ENCODE peak calls at places on chromosomes 11 and 22, in seven cellular contexts. One of them, this sample, is unnamed.
A peak's percentile ranks its signal among the peaks of the same experiment; 100 is the strongest.

GRCh38 chr11:16217631-16218030 is 138.7 kb downstream of the SOX6 start:
- DNase-seq in HepG2: no peak
- DNase-seq in HCT116: no peak
- DNase-seq in GM12878: no peak
- DNase-seq in NT2/D1: no peak
- DNase-seq in K562: no peak
- DNase-seq in H1: no peak
- DNase-seq in this sample: no peak

GRCh38 chr11:69382131-69383128 is 88.5 kb downstream of the MYEOV start:
- DNase-seq in HepG2: no peak
- DNase-seq in HCT116: peak; percentile 70
- DNase-seq in GM12878: peak; percentile 36
- DNase-seq in NT2/D1: no peak
- DNase-seq in K562: peak; percentile 98
- DNase-seq in H1: peak; percentile 63
- DNase-seq in this sample: peak; percentile 6

GRCh38 chr22:43110444-43110926 is at the start of gene BIK:
- DNase-seq in HepG2: peak; percentile 51
- DNase-seq in HCT116: no peak
- DNase-seq in GM12878: no peak
- DNase-seq in NT2/D1: peak; percentile 50
- DNase-seq in K562: peak; percentile 71
- DNase-seq in H1: no peak
- DNase-seq in this sample: peak; percentile 74

GRCh38 chr11:82733444-82734119 is at the start of gene FAM181B:
- DNase-seq in HepG2: no peak
- DNase-seq in HCT116: no peak
- DNase-seq in GM12878: no peak
- DNase-seq in NT2/D1: peak; percentile 70
- DNase-seq in K562: peak; percentile 49
- DNase-seq in H1: peak; percentile 85
- DNase-seq in this sample: peak; percentile 89

GRCh38 chr22:47778160-47778658 is 1015.8 kb downstream of the TBC1D22A start:
- DNase-seq in HepG2: no peak
- DNase-seq in HCT116: no peak
- DNase-seq in GM12878: no peak
- DNase-seq in NT2/D1: no peak
- DNase-seq in K562: no peak
- DNase-seq in H1: no peak
- DNase-seq in this sample: no peak

GRCh38 chr22:33299245-33299956 is 241.2 kb upstream of the SYN3 start:
- DNase-seq in HepG2: no peak
- DNase-seq in HCT116: no peak
- DNase-seq in GM12878: peak; percentile 95
- DNase-seq in NT2/D1: no peak
- DNase-seq in K562: no peak
- DNase-seq in H1: no peak
- DNase-seq in this sample: no peak

GRCh38 chr11:83033972-83034672 is 37.6 kb downstream of the RAB30 start:
- DNase-seq in HepG2: no peak
- DNase-seq in HCT116: no peak
- DNase-seq in GM12878: no peak
- DNase-seq in NT2/D1: no peak
- DNase-seq in K562: no peak
- DNase-seq in H1: no peak
- DNase-seq in this sample: peak; percentile 69

GRCh38 chr11:66547662-66548009 is 933 bp downstream of the ACTN3 start:
- DNase-seq in HepG2: no peak
- DNase-seq in HCT116: no peak
- DNase-seq in GM12878: no peak
- DNase-seq in NT2/D1: no peak
- DNase-seq in K562: no peak
- DNase-seq in H1: no peak
- DNase-seq in this sample: no peak

GRCh38 chr11:71425851-71426250 is 22.3 kb downstream of the DHCR7 start:
- DNase-seq in HepG2: no peak
- DNase-seq in HCT116: no peak
- DNase-seq in GM12878: no peak
- DNase-seq in NT2/D1: no peak
- DNase-seq in K562: no peak
- DNase-seq in H1: no peak
- DNase-seq in this sample: no peak

GRCh38 chr11:67732045-67732787 is 57.8 kb upstream of the ALDH3B2 start:
- DNase-seq in HepG2: no peak
- DNase-seq in HCT116: peak; percentile 4
- DNase-seq in GM12878: no peak
- DNase-seq in NT2/D1: no peak
- DNase-seq in K562: peak; percentile 37
- DNase-seq in H1: peak; percentile 68
- DNase-seq in this sample: peak; percentile 88

GRCh38 chr11:74033046-74033445 is 24.2 kb upstream of the UCP3 start:
- DNase-seq in HepG2: no peak
- DNase-seq in HCT116: no peak
- DNase-seq in GM12878: no peak
- DNase-seq in NT2/D1: no peak
- DNase-seq in K562: no peak
- DNase-seq in H1: no peak
- DNase-seq in this sample: no peak

GRCh38 chr11:2461253-2462091 is 16.7 kb downstream of the KCNQ1 start:
- DNase-seq in HepG2: no peak
- DNase-seq in HCT116: no peak
- DNase-seq in GM12878: no peak
- DNase-seq in NT2/D1: no peak
- DNase-seq in K562: no peak
- DNase-seq in H1: no peak
- DNase-seq in this sample: peak; percentile 83

GRCh38 chr11:64874308-64874707 is 4.1 kb downstream of the EHD1 start:
- DNase-seq in HepG2: no peak
- DNase-seq in HCT116: no peak
- DNase-seq in GM12878: no peak
- DNase-seq in NT2/D1: no peak
- DNase-seq in K562: no peak
- DNase-seq in H1: no peak
- DNase-seq in this sample: no peak

GRCh38 chr11:88655163-88655562 is 317.6 kb upstream of the CTSC start:
- DNase-seq in HepG2: no peak
- DNase-seq in HCT116: no peak
- DNase-seq in GM12878: no peak
- DNase-seq in NT2/D1: no peak
- DNase-seq in K562: no peak
- DNase-seq in H1: no peak
- DNase-seq in this sample: no peak

GRCh38 chr11:125593113-125593761 is 585 bp downstream of the STT3A start:
- DNase-seq in HepG2: peak; percentile 60
- DNase-seq in HCT116: peak; percentile 16
- DNase-seq in GM12878: no peak
- DNase-seq in NT2/D1: no peak
- DNase-seq in K562: peak; percentile 64
- DNase-seq in H1: no peak
- DNase-seq in this sample: no peak

GRCh38 chr11:61871158-61871597 is 20.2 kb downstream of the FADS3 start:
- DNase-seq in HepG2: peak; percentile 64
- DNase-seq in HCT116: peak; percentile 43
- DNase-seq in GM12878: no peak
- DNase-seq in NT2/D1: peak; percentile 78
- DNase-seq in K562: peak; percentile 88
- DNase-seq in H1: peak; percentile 94
- DNase-seq in this sample: peak; percentile 94

DNA sequence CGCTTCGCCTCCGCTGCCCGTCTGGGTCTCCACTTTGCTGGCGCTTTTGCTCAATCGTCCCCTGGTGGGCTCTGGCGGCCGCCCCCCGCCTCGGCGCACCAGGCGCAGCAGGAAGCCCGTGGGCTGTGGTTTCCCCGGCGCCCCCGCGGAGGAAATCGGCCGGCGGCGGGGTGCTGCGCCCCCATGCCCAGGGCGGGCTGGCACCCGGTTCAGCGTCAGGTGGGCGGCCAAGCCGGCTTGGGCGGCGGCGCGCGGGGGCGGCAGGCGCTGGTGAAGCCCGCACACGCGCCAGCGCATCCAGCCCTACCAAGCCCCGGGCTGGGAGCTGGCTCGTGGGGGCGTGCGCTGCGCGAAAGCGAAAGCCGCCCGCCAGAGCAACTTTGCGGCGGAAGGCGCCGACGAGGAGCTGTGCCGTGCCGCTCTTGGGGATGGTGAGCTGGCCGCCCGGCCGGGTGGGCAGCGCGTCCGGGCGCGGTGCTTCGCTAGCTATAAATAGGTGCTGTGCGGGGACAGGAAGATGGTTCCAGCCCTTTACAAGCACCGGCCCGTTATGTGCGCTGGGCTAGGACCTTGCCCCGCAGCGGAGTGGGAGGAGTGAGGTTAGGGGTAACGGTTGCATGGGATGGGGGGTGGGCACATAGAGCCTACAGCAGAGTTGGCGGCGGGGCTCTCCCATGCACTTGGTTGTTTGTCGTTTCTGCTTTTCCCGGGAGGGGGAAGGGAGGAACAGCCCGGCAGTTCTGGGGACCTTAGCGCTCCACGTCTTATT is 25.0 kb upstream of the SUSD2 start:
- DNase-seq in HepG2: no peak
- DNase-seq in HCT116: no peak
- DNase-seq in GM12878: no peak
- DNase-seq in NT2/D1: no peak
- DNase-seq in K562: peak; percentile 16
- DNase-seq in H1: peak; percentile 54
- DNase-seq in this sample: peak; percentile 82
- TF ChIP-seq YY1 in HepG2: no peak
- TF ChIP-seq YY1 in HCT116: no peak
- TF ChIP-seq YY1 in GM12878: no peak
- TF ChIP-seq YY1 in NT2/D1: no peak
- TF ChIP-seq YY1 in K562: no peak
- TF ChIP-seq YY1 in H1: no peak
- TF ChIP-seq YY1 in this sample: no peak

DNA sequence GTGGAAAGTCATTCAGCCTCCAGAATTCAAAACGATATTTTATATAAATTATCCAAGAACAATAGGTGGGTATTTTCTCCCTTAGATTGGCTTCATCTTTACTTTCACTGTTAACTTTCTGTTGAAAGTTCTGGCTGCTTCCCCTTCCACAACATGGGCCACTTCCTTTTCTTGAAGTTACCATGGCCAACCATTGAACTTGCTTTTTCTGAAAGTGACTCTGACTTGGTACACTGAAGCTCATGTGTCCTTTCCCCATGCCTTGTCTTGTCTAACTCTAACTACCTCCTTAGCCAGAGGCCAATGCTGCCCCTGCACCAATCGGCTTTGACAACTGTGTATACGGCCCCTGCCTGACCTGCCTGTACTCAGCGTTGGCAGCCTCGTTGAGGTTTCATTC is 225.2 kb downstream of the FAT3 start:
- DNase-seq in HepG2: no peak
- DNase-seq in HCT116: no peak
- DNase-seq in GM12878: no peak
- DNase-seq in NT2/D1: no peak
- DNase-seq in K562: no peak
- DNase-seq in H1: no peak
- DNase-seq in this sample: no peak
- TF ChIP-seq YY1 in HepG2: no peak
- TF ChIP-seq YY1 in HCT116: no peak
- TF ChIP-seq YY1 in GM12878: no peak
- TF ChIP-seq YY1 in NT2/D1: no peak
- TF ChIP-seq YY1 in K562: no peak
- TF ChIP-seq YY1 in H1: no peak
- TF ChIP-seq YY1 in this sample: no peak

DNA sequence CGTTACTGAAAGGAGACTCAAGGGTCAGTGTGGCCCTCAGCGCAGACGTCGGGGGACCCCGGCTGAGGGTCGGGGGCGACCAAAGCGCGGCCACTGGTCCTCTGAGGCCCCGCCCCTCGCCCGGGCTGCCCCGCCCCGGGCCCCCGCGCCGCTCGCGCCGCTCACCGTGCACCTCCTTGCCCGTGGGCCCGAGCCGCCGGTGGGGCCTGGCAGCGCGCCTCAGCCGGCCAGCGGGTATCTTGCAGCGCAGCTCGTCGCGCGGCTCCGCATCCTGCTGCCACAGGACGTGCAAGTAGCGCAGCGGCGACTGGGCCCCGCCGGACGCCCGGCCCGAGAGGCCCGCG is 416 bp downstream of the ANKRD54 start:
- DNase-seq in HepG2: no peak
- DNase-seq in HCT116: no peak
- DNase-seq in GM12878: no peak
- DNase-seq in NT2/D1: no peak
- DNase-seq in K562: peak; percentile 65
- DNase-seq in H1: no peak
- DNase-seq in this sample: peak; percentile 85
- TF ChIP-seq YY1 in HepG2: no peak
- TF ChIP-seq YY1 in HCT116: no peak
- TF ChIP-seq YY1 in GM12878: peak; percentile 30
- TF ChIP-seq YY1 in NT2/D1: no peak
- TF ChIP-seq YY1 in K562: no peak
- TF ChIP-seq YY1 in H1: no peak
- TF ChIP-seq YY1 in this sample: no peak

GRCh38 chr22:45972868-45973212 is 4.1 kb downstream of the WNT7B start:
- DNase-seq in HepG2: no peak
- DNase-seq in HCT116: no peak
- DNase-seq in GM12878: no peak
- DNase-seq in NT2/D1: no peak
- DNase-seq in K562: no peak
- DNase-seq in H1: no peak
- DNase-seq in this sample: peak; percentile 34

GRCh38 chr22:45969801-45970464 is 7.0 kb downstream of the WNT7B start:
- DNase-seq in HepG2: no peak
- DNase-seq in HCT116: no peak
- DNase-seq in GM12878: no peak
- DNase-seq in NT2/D1: no peak
- DNase-seq in K562: no peak
- DNase-seq in H1: no peak
- DNase-seq in this sample: peak; percentile 38

GRCh38 chr22:45970709-45971388 is 6.1 kb downstream of the WNT7B start:
- DNase-seq in HepG2: no peak
- DNase-seq in HCT116: no peak
- DNase-seq in GM12878: no peak
- DNase-seq in NT2/D1: no peak
- DNase-seq in K562: peak; percentile 18
- DNase-seq in H1: peak; percentile 73
- DNase-seq in this sample: peak; percentile 66

GRCh38 chr22:45972091-45972867 is 4.7 kb downstream of the WNT7B start:
- DNase-seq in HepG2: no peak
- DNase-seq in HCT116: no peak
- DNase-seq in GM12878: no peak
- DNase-seq in NT2/D1: no peak
- DNase-seq in K562: no peak
- DNase-seq in H1: no peak
- DNase-seq in this sample: peak; percentile 67

DNA sequence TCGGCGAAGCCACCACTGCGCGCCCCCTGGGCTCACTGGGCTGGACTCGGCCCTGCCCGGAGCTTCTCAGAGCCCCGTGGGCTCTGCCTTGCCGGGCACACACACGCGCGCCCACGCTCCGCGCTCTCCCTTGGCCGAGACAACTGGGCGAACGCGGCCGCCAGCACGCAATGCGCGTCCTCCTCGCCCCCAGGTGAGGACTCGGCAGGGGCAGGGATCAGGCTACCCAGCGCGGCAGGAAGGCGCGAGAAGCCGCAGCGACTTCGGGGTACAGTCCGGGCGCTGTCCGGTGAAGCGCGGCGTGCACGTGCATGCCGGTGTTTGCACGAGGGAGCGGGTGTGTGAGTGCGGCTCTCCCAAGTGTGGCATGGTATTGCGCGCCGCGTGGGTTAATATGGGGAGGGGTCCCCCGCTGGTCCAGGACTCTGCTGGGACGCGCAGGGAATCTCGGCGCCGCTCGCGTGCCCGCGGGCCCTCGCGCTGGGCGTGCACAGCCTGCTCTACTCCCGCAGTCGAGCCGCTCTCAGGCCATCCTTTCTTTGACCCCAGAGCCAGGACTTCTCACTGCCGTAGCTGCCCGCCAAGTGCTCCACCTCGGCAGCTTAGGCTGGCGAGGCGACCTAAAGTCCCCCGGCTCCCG is 5.5 kb downstream of the WNT7B start:
- DNase-seq in HepG2: no peak
- DNase-seq in HCT116: no peak
- DNase-seq in GM12878: no peak
- DNase-seq in NT2/D1: no peak
- DNase-seq in K562: no peak
- DNase-seq in H1: no peak
- DNase-seq in this sample: peak; percentile 60
- TF ChIP-seq YY1 in HepG2: no peak
- TF ChIP-seq YY1 in HCT116: no peak
- TF ChIP-seq YY1 in GM12878: no peak
- TF ChIP-seq YY1 in NT2/D1: no peak
- TF ChIP-seq YY1 in K562: no peak
- TF ChIP-seq YY1 in H1: no peak
- TF ChIP-seq YY1 in this sample: no peak